ENCODE peak calls at places on chromosomes 13 and 19, in four cellular contexts. M is HepG2, D is HEK293T, F is A549. K is an unnamed sample.

GRCh38 chr13:44759723-44760360 is 183.7 kb upstream of the TSC22D1 start:
- DNase-seq in M (peak; percentile 21), D (peak; percentile 21), F (no peak), K (no peak)

GRCh38 chr13:36907801-36908200 is 12.2 kb downstream of the SMAD9 start:
- DNase-seq in M (no peak), D (no peak), F (no peak), K (no peak)

GRCh38 chr19:3849092-3849491 is 19.7 kb downstream of the ZFR2 start:
- DNase-seq in M (peak; percentile 33), D (peak; percentile 78), F (no peak), K (peak; percentile 81)

GRCh38 chr19:10617409-10618121 is 7.8 kb upstream of the SLC44A2 start:
- DNase-seq in M (no peak), D (no peak), F (no peak), K (peak; percentile 49)

GRCh38 chr19:3494051-3494450 is 6.4 kb downstream of the DOHH start:
- DNase-seq in M (no peak), D (peak; percentile 61), F (peak; percentile 80), K (peak; percentile 32)

GRCh38 chr19:51535535-51535934 is 4.1 kb upstream of the SIGLEC6 start:
- DNase-seq in M (no peak), D (no peak), F (no peak), K (no peak)

GRCh38 chr13:80145291-80145690 is 195.6 kb downstream of the SPRY2 start:
- DNase-seq in M (no peak), D (no peak), F (no peak), K (no peak)

GRCh38 chr19:5907216-5907615 is 2.5 kb downstream of the VMAC start:
- DNase-seq in M (no peak), D (no peak), F (no peak), K (no peak)

GRCh38 chr19:46978470-46978869 is 41.2 kb upstream of the NPAS1 start:
- DNase-seq in M (no peak), D (no peak), F (no peak), K (no peak)

GRCh38 chr19:42422576-42423461 is 4.4 kb downstream of the LIPE start:
- DNase-seq in M (peak; percentile 59), D (no peak), F (no peak), K (no peak)

GRCh38 chr13:48775804-48776203 is 122.1 kb downstream of the CYSLTR2 start:
- DNase-seq in M (no peak), D (no peak), F (no peak), K (no peak)

GRCh38 chr13:76860706-76861105 is 25.5 kb downstream of the KCTD12 start:
- DNase-seq in M (no peak), D (no peak), F (no peak), K (no peak)

GRCh38 chr13:110993788-110994187 is 78.9 kb upstream of the ANKRD10 start:
- DNase-seq in M (no peak), D (no peak), F (no peak), K (no peak)

GRCh38 chr19:29539131-29539530 is 13.3 kb downstream of the VSTM2B start:
- DNase-seq in M (no peak), D (no peak), F (no peak), K (no peak)

GRCh38 chr19:55486971-55487883 is 1.0 kb upstream of the SSC5D start:
- DNase-seq in M (peak; percentile 23), D (no peak), F (peak; percentile 66), K (peak; percentile 55)

GRCh38 chr13:40475617-40476016 is 190.8 kb downstream of the FOXO1 start:
- DNase-seq in M (no peak), D (no peak), F (no peak), K (no peak)

GRCh38 chr19:10220695-10221094 is 10.4 kb downstream of the S1PR2 start:
- DNase-seq in M (no peak), D (no peak), F (no peak), K (no peak)

GRCh38 chr19:13795595-13796300 is 505 bp downstream of the ZSWIM4 start:
- DNase-seq in M (no peak), D (no peak), F (peak; percentile 20), K (peak; percentile 33)

GRCh38 chr13:25966086-25966485 is 85.7 kb downstream of the SHISA2 start:
- DNase-seq in M (no peak), D (no peak), F (no peak), K (no peak)

GRCh38 chr19:47107953-47108746 is 5.4 kb downstream of the ZC3H4 start:
- DNase-seq in M (no peak), D (no peak), F (no peak), K (peak; percentile 15)

GRCh38 chr13:100836696-100837095 is 162.1 kb upstream of the TMTC4 start:
- DNase-seq in M (no peak), D (no peak), F (no peak), K (no peak)

GRCh38 chr13:109704771-109705628 is 81.4 kb downstream of the IRS2 start:
- DNase-seq in M (no peak), D (no peak), F (peak; percentile 22), K (no peak)

GRCh38 chr13:32415019-32415418 is 12.9 kb downstream of the N4BP2L1 start:
- DNase-seq in M (no peak), D (peak; percentile 37), F (peak; percentile 8), K (no peak)

GRCh38 chr13:113046883-113047244 is 58.7 kb upstream of the F7 start:
- DNase-seq in M (no peak), D (no peak), F (no peak), K (no peak)

GRCh38 chr19:40667602-40668001 is 22.8 kb downstream of the NUMBL start:
- DNase-seq in M (no peak), D (no peak), F (no peak), K (no peak)

GRCh38 chr13:40204246-40204645 is 462.2 kb downstream of the FOXO1 start:
- DNase-seq in M (no peak), D (no peak), F (no peak), K (no peak)

GRCh38 chr19:18310966-18311365 is 11.9 kb downstream of the LSM4 start:
- DNase-seq in M (no peak), D (no peak), F (no peak), K (no peak)

DNA sequence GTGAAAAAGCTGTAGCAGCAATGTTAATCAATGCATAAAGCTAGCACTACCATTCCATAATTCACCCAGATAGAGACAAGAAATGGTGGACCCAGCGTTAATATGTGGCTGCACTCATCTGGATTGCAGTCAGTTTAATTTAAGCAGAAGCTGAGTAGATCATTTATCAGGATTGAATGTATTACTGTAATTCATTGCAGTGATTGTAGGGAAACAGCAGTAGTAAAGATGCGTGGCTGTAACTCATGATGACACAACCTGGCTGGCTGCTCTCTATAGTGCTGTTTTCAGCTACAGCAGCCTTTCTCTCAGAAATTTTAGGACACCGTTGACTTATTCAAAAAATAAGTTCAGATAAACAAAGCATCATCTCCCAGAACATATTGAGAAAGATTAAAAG is 499.5 kb upstream of the SLITRK6 start:
- DNase-seq in M (no peak), D (no peak), F (no peak), K (no peak)
- TF ChIP-seq BHLHE40 in M (no peak), D (no peak), F (no peak), K (no peak)

DNA sequence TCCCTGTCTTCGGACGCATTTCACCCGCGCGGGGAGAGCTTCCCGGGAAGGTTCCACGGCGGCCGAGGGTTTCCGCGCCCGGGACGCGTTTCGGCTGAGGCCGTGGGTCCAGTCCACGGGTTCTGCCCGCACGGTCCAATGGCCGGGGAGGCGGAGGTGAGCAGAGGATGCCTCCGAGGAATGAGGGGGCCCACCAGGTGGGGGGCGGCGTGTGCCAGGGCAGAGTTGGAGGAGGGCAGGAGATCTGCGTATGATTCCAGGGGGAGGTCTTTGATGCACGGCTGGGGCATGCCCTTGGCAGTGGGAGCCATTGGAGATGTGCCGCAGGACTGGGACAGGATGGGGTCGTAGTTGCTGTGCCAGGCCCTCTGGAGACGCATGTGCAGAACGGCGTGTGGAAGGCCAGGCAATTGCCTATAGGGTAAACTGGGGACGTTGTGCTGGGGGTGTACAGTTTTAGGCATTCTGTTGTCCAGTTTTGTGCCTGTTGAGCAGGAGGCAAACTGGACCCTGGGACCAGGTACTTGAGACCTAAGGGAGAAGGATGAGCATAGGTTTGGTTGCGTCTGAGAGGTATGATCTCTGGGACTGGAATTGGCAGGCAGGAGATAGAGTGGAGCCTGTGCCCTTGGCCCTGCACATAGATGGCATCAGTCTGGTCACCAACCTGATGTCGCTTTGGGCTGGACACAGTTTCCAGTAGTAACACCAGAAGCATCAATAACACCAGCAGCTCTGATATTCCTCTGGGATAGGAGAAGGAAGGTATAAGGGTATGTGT is 751 bp downstream of the ZNF584 start:
- DNase-seq in M (no peak), D (no peak), F (no peak), K (no peak)
- TF ChIP-seq BHLHE40 in M (no peak), D (no peak), F (no peak), K (no peak)

GRCh38 chr13:99193152-99193551 is 7.5 kb upstream of the UBAC2 start:
- DNase-seq in M (no peak), D (no peak), F (no peak), K (no peak)
- TF ChIP-seq BHLHE40 in M (no peak), D (no peak), F (no peak), K (no peak)

GRCh38 chr13:84570831-84571230 is 688.6 kb upstream of the SLITRK1 start:
- DNase-seq in M (no peak), D (no peak), F (no peak), K (no peak)
- TF ChIP-seq BHLHE40 in M (no peak), D (no peak), F (no peak), K (no peak)